ENCODE peak calls at places on chromosomes 4 and X, in ten cellular contexts. W is heart right ventricle, X is aorta, D is ovary, K is mammary epithelial cell, U is esophagus squamous epithelium, I is psoas muscle, V is transverse colon, L is right cardiac atrium, N is heart left ventricle. Q is an unnamed sample. For H3K4me1 and H3K27me3, the result is how much of the 10 kb centered on the place peaks cover.

GRCh38 chrX:43493751-43494150 is 162.3 kb upstream of the MAOA start:
- DNase-seq in W (no peak), X (no peak), D (no peak), K (no peak), U (no peak), I (no peak), V (no peak), L (no peak), N (no peak), Q (no peak)

GRCh38 chrX:71637848-71638247 is 19.5 kb upstream of the CXCR3 start:
- DNase-seq in W (no peak), X (no peak), D (no peak), K (no peak), U (no peak), I (no peak), V (no peak), L (no peak), N (no peak), Q (no peak)

GRCh38 chr4:21801661-21802355 is 146.8 kb downstream of the KCNIP4 start:
- DNase-seq in W (no peak), X (no peak), D (no peak), K (no peak), U (no peak), I (no peak), V (no peak), L (no peak), N (no peak), Q (no peak)

GRCh38 chrX:20451936-20452335 is 185.2 kb upstream of the RPS6KA3 start:
- DNase-seq in W (no peak), X (no peak), D (no peak), K (no peak), U (no peak), I (no peak), V (no peak), L (no peak), N (no peak), Q (no peak)

GRCh38 chr4:110900206-110900769 is 277.4 kb upstream of the PITX2 start:
- DNase-seq in W (no peak), X (no peak), D (no peak), K (no peak), U (no peak), I (no peak), V (no peak), L (no peak), N (no peak), Q (no peak)

GRCh38 chrX:17160971-17161370 is 214.0 kb upstream of the NHS start:
- DNase-seq in W (no peak), X (no peak), D (no peak), K (no peak), U (no peak), I (no peak), V (no peak), L (no peak), N (no peak), Q (no peak)

GRCh38 chrX:135416546-135416945 is 5.2 kb upstream of the SMIM10L2A start:
- DNase-seq in W (no peak), X (no peak), D (no peak), K (peak), U (no peak), I (no peak), V (no peak), L (no peak), N (no peak), Q (no peak)

GRCh38 chrX:39730671-39731389 is 366.9 kb downstream of the BCOR start:
- DNase-seq in W (peak), X (peak), D (peak), K (peak), U (no peak), I (peak), V (peak), L (peak), N (peak), Q (peak)

GRCh38 chrX:1555370-1555769 is 18.4 kb upstream of the P2RY8 start:
- DNase-seq in W (no peak), X (no peak), D (no peak), K (no peak), U (no peak), I (no peak), V (no peak), L (no peak), N (no peak), Q (no peak)

GRCh38 chrX:126339926-126340325 is 173.8 kb upstream of the DCAF12L2 start:
- DNase-seq in W (no peak), X (no peak), D (no peak), K (no peak), U (no peak), I (no peak), V (no peak), L (no peak), N (no peak), Q (no peak)

GRCh38 chr4:41232406-41232805 is 18.1 kb upstream of the APBB2 start:
- DNase-seq in W (no peak), X (no peak), D (no peak), K (no peak), U (no peak), I (no peak), V (no peak), L (no peak), N (no peak), Q (no peak)

GRCh38 chrX:153469811-153470410 is 465 bp downstream of the HAUS7 start:
- DNase-seq in W (no peak), X (no peak), D (peak), K (peak), U (no peak), I (peak), V (no peak), L (no peak), N (no peak), Q (peak)

GRCh38 chr4:22635692-22636091 is 57.0 kb upstream of the GBA3 start:
- DNase-seq in W (no peak), X (no peak), D (no peak), K (no peak), U (no peak), I (no peak), V (no peak), L (no peak), N (no peak), Q (no peak)

GRCh38 chrX:42119076-42119475 is 195.7 kb upstream of the CASK start:
- DNase-seq in W (no peak), X (no peak), D (no peak), K (peak), U (no peak), I (no peak), V (no peak), L (no peak), N (no peak), Q (no peak)

GRCh38 chr4:86034616-86035015 is 325.2 kb downstream of the MAPK10 start:
- DNase-seq in W (no peak), X (no peak), D (no peak), K (no peak), U (no peak), I (no peak), V (no peak), L (no peak), N (no peak), Q (no peak)

GRCh38 chrX:109843963-109844751 is 111.1 kb upstream of the ACSL4 start:
- DNase-seq in W (no peak), X (peak), D (no peak), K (no peak), U (no peak), I (no peak), V (no peak), L (no peak), N (no peak), Q (no peak)

GRCh38 chrX:38514014-38514854 is 47.1 kb upstream of the TSPAN7 start:
- DNase-seq in W (no peak), X (no peak), D (no peak), K (no peak), U (no peak), I (no peak), V (no peak), L (no peak), N (no peak), Q (no peak)

GRCh38 chr4:143721317-143721716 is 20.8 kb upstream of the FREM3 start:
- DNase-seq in W (no peak), X (no peak), D (no peak), K (no peak), U (no peak), I (no peak), V (no peak), L (no peak), N (no peak), Q (no peak)
- H3K27ac ChIP-seq in W (no peak), X (no peak), D (no peak), K (no peak), U (no peak), I (no peak), V (no peak), L (no peak), N (no peak), Q (no peak)

GRCh38 chr4:76199664-76200211 is 13.9 kb downstream of the SCARB2 start:
- DNase-seq in W (no peak), X (no peak), D (no peak), K (no peak), U (no peak), I (no peak), V (peak), L (peak), N (no peak), Q (no peak)
- H3K4me1 ChIP-seq in W (half or more), X (under half), D (under half), K (half or more), U (half or more), I (half or more), V (half or more), L (under half), N (half or more), Q (under half)

GRCh38 chr4:76250962-76251361 is 559 bp upstream of the FAM47E start:
- DNase-seq in W (no peak), X (no peak), D (no peak), K (no peak), U (no peak), I (no peak), V (no peak), L (no peak), N (no peak), Q (no peak)

GRCh38 chr4:76253511-76253910 is 2.0 kb downstream of the FAM47E start:
- DNase-seq in W (no peak), X (no peak), D (no peak), K (no peak), U (no peak), I (no peak), V (no peak), L (no peak), N (no peak), Q (no peak)

GRCh38 chr4:76256032-76256431 is 4.5 kb downstream of the FAM47E start:
- DNase-seq in W (no peak), X (no peak), D (no peak), K (no peak), U (no peak), I (no peak), V (no peak), L (no peak), N (no peak), Q (no peak)

GRCh38 chr4:76252271-76252653 is 741 bp downstream of the FAM47E start:
- DNase-seq in W (no peak), X (no peak), D (no peak), K (no peak), U (no peak), I (no peak), V (no peak), L (no peak), N (no peak), Q (no peak)

GRCh38 chr4:76251448-76252270 is at the start of gene FAM47E:
- DNase-seq in W (peak), X (peak), D (peak), K (peak), U (no peak), I (peak), V (peak), L (peak), N (peak), Q (no peak)
- H3K27me3 ChIP-seq in W (under half), X (under half), D (under half), K (under half), U (under half), I (under half), V (under half), L (under half), N (under half), Q (under half)

GRCh38 chr4:77199276-77199675 is 42.3 kb downstream of the CCNG2 start:
- DNase-seq in W (no peak), X (no peak), D (no peak), K (no peak), U (no peak), I (no peak), V (no peak), L (no peak), N (no peak), Q (no peak)
- H3K27ac ChIP-seq in W (no peak), X (no peak), D (no peak), K (no peak), U (peak), I (no peak), V (no peak), L (no peak), N (no peak), Q (no peak)

GRCh38 chr4:47829438-47829837 is 8.4 kb downstream of the CORIN start:
- DNase-seq in W (no peak), X (no peak), D (no peak), K (no peak), U (no peak), I (no peak), V (no peak), L (no peak), N (no peak), Q (no peak)
- H3K4me1 ChIP-seq in W (under half), X (under half), D (under half), K (under half), U (under half), I (under half), V (under half), L (under half), N (under half), Q (under half)

DNA sequence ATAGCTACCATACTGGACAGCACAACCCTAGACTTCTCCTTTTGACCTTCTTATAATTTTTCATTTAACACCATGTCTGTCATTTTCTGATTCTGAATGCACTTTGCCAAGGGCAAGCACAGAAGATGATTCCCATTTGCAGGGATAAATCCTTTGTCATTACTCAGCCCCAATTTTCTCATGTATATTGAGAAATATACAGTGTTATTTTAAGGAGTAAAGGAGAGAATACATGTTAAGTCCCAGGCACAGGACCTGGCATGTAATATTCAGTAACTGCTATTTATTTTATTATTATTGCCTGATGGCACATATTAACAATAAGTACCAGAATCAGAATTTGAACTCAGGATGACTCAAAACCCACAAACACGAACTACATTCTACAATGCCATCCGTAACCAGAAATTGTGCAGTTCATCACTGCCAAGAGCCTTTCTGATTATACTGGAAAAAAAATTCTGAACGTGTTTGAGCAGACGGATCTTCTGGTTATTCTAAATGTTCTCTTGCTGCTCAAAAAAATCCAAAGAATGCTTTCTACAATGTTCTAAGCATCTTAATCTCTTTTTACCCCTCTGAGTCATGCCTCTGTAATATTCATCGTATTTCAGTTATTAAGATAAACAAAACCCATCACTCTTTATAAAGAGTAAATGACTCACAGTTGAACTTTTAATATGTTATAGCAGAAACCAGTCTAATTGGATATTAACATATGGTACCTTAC is 170.0 kb downstream of the MID1 start:
- DNase-seq in W (no peak), X (no peak), D (no peak), K (peak), U (no peak), I (no peak), V (no peak), L (no peak), N (no peak), Q (no peak)
- H3K27me3 ChIP-seq in W (under half), X (under half), D (under half), K (under half), U (under half), I (under half), V (under half), L (under half), N (under half), Q (under half)